ENCODE peak calls at places on chromosome 10, in six cellular contexts. One of them, this sample, is unnamed.

GRCh38 chr10:15123749-15124184 is 26.6 kb downstream of the RPP38 start:
- DNase-seq in mesenchymal stem cell: peak
- DNase-seq in mesendoderm: no peak
- DNase-seq in H1: no peak
- DNase-seq in neuronal stem cell: no peak
- DNase-seq in IMR-90: peak
- DNase-seq in this sample: no peak

GRCh38 chr10:110670335-110670734 is 26.2 kb downstream of the RBM20 start:
- DNase-seq in H1: no peak
- DNase-seq in IMR-90: no peak
- DNase-seq in neuronal stem cell: no peak
- DNase-seq in mesenchymal stem cell: no peak
- DNase-seq in mesendoderm: no peak
- DNase-seq in this sample: no peak

GRCh38 chr10:132616170-132616994 is 78.8 kb downstream of the INPP5A start:
- DNase-seq in mesendoderm: no peak
- DNase-seq in mesenchymal stem cell: no peak
- DNase-seq in H1: no peak
- DNase-seq in IMR-90: no peak
- DNase-seq in neuronal stem cell: no peak
- DNase-seq in this sample: no peak

GRCh38 chr10:132492323-132493035 is 45.1 kb upstream of the INPP5A start:
- DNase-seq in mesendoderm: no peak
- DNase-seq in mesenchymal stem cell: no peak
- DNase-seq in IMR-90: no peak
- DNase-seq in neuronal stem cell: no peak
- DNase-seq in H1: no peak
- DNase-seq in this sample: no peak

GRCh38 chr10:125159486-125159931 is 854 bp downstream of the CTBP2 start:
- DNase-seq in mesendoderm: no peak
- DNase-seq in neuronal stem cell: no peak
- DNase-seq in H1: peak
- DNase-seq in IMR-90: no peak
- DNase-seq in mesenchymal stem cell: peak
- DNase-seq in this sample: peak

GRCh38 chr10:100894033-100894432 is 18.7 kb upstream of the SLF2 start:
- DNase-seq in neuronal stem cell: no peak
- DNase-seq in mesenchymal stem cell: no peak
- DNase-seq in IMR-90: no peak
- DNase-seq in mesendoderm: no peak
- DNase-seq in H1: peak
- DNase-seq in this sample: no peak

GRCh38 chr10:79401015-79401921 is 44.2 kb downstream of the ZCCHC24 start:
- DNase-seq in neuronal stem cell: no peak
- DNase-seq in mesenchymal stem cell: peak
- DNase-seq in H1: no peak
- DNase-seq in mesendoderm: no peak
- DNase-seq in IMR-90: peak
- DNase-seq in this sample: no peak

GRCh38 chr10:131818510-131819234 is 82.1 kb upstream of the PPP2R2D start:
- DNase-seq in IMR-90: no peak
- DNase-seq in mesendoderm: no peak
- DNase-seq in neuronal stem cell: no peak
- DNase-seq in H1: peak
- DNase-seq in mesenchymal stem cell: no peak
- DNase-seq in this sample: no peak

GRCh38 chr10:110081914-110082313 is 74.1 kb downstream of the ADD3 start:
- DNase-seq in mesenchymal stem cell: no peak
- DNase-seq in neuronal stem cell: no peak
- DNase-seq in IMR-90: no peak
- DNase-seq in H1: no peak
- DNase-seq in mesendoderm: peak
- DNase-seq in this sample: no peak

GRCh38 chr10:11073410-11073809 is 55.7 kb downstream of the CELF2 start:
- DNase-seq in mesenchymal stem cell: no peak
- DNase-seq in IMR-90: no peak
- DNase-seq in neuronal stem cell: no peak
- DNase-seq in H1: no peak
- DNase-seq in mesendoderm: no peak
- DNase-seq in this sample: no peak

GRCh38 chr10:1425886-1426285 is 311.4 kb downstream of the ADARB2 start:
- DNase-seq in H1: no peak
- DNase-seq in IMR-90: no peak
- DNase-seq in mesendoderm: no peak
- DNase-seq in neuronal stem cell: no peak
- DNase-seq in mesenchymal stem cell: no peak
- DNase-seq in this sample: no peak
- H4K8ac ChIP-seq in H1: no peak
- H4K8ac ChIP-seq in IMR-90: no peak
- H4K8ac ChIP-seq in mesendoderm: no peak
- H4K8ac ChIP-seq in neuronal stem cell: no peak
- H4K8ac ChIP-seq in mesenchymal stem cell: no peak
- H4K8ac ChIP-seq in this sample: no peak

DNA sequence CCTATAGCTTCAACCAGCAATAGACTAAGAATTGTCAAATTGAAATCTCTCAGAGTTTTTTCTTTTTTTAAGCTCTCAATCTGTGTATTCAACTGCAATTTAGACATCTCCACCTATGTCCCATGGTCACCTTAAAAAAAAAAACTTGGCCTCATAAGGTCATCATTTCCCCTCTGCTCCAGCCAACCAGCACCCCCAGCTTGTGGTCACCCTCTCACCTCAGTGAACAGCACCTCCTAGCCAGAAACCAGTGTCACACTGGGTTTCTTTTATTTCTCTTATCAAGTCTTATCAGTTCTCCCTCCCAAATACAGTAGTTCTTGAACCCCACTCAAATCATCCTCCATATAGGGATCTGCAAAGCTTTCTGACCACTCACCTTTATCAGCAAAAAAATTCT is 4.0 kb downstream of the ITGB1 start:
- DNase-seq in neuronal stem cell: no peak
- DNase-seq in H1: no peak
- DNase-seq in IMR-90: no peak
- DNase-seq in mesendoderm: no peak
- DNase-seq in mesenchymal stem cell: no peak
- DNase-seq in this sample: no peak
- H3K4me3 ChIP-seq in neuronal stem cell: no peak
- H3K4me3 ChIP-seq in H1: no peak
- H3K4me3 ChIP-seq in IMR-90: no peak
- H3K4me3 ChIP-seq in mesendoderm: no peak
- H3K4me3 ChIP-seq in mesenchymal stem cell: no peak
- H3K4me3 ChIP-seq in this sample: no peak

GRCh38 chr10:84138478-84139125 is 707 bp upstream of the GHITM start:
- DNase-seq in H1: no peak
- DNase-seq in IMR-90: peak
- DNase-seq in mesendoderm: no peak
- DNase-seq in mesenchymal stem cell: peak
- DNase-seq in neuronal stem cell: no peak
- DNase-seq in this sample: peak
- H4K8ac ChIP-seq in H1: peak
- H4K8ac ChIP-seq in IMR-90: peak
- H4K8ac ChIP-seq in mesendoderm: no peak
- H4K8ac ChIP-seq in mesenchymal stem cell: peak
- H4K8ac ChIP-seq in neuronal stem cell: no peak
- H4K8ac ChIP-seq in this sample: peak

DNA sequence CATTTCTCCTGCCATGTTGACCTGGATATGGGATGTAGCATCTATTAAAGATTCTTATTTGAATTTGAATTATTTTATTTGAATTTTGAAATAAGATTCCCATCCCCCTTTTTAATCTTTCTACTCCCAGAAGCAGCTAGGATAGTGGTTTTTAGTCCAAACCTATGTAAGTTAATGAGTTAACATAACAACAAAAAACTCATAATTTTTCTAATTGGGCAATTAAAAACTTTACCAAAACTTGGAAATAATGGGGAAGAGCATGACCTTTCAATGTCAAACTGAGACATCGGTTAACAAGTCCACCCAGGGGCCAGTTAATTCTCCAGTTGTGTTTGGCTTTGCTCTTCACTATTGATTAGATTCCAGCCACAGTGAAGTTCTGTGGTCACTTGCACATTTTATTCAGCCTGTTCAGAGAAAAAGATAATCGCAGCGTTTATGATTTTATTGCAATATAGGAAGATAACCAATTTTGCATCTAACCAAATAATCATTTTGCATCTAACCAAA is 1.2 kb upstream of the FAM13C start:
- DNase-seq in IMR-90: no peak
- DNase-seq in H1: no peak
- DNase-seq in mesenchymal stem cell: no peak
- DNase-seq in mesendoderm: no peak
- DNase-seq in neuronal stem cell: no peak
- DNase-seq in this sample: no peak
- H3K4me3 ChIP-seq in IMR-90: no peak
- H3K4me3 ChIP-seq in H1: peak
- H3K4me3 ChIP-seq in mesenchymal stem cell: no peak
- H3K4me3 ChIP-seq in mesendoderm: no peak
- H3K4me3 ChIP-seq in neuronal stem cell: no peak
- H3K4me3 ChIP-seq in this sample: no peak

This sample was measured in trophoblast cell.